ENCODE peak calls at places on chromosomes 1 and 21, in ten cellular contexts. P, V, O, T, D, F, Y, K, S and I are unnamed samples.

GRCh38 chr1:147377263-147378246 is 135.1 kb downstream of the CHD1L start:
- DNase-seq in T (no peak), Y (no peak), K (no peak), V (no peak), P (no peak), S (no peak), O (no peak), D (no peak), F (no peak), I (no peak)

GRCh38 chr21:38773108-38774061 is 32.3 kb upstream of the ETS2 start:
- DNase-seq in K (no peak), D (peak), O (no peak), V (no peak), F (no peak), P (no peak), T (no peak), S (peak), Y (no peak), I (no peak)

GRCh38 chr21:44063151-44063912 is 43.9 kb upstream of the PWP2 start:
- DNase-seq in T (no peak), P (no peak), D (no peak), O (no peak), Y (no peak), F (no peak), V (no peak), K (no peak), S (no peak), I (no peak)

GRCh38 chr21:36881223-36881622 is 85.2 kb downstream of the HLCS start:
- DNase-seq in D (no peak), O (no peak), V (no peak), P (no peak), T (no peak), Y (no peak), F (no peak), K (no peak), S (no peak), I (no peak)

GRCh38 chr1:3403388-3404179 is 50.9 kb upstream of the ARHGEF16 start:
- DNase-seq in O (no peak), T (no peak), K (peak), Y (no peak), F (peak), D (no peak), P (no peak), S (no peak), V (no peak), I (no peak)

GRCh38 chr1:145706282-145706681 is 886 bp downstream of the PDZK1 start:
- DNase-seq in Y (no peak), F (no peak), O (no peak), V (no peak), D (no peak), S (peak), T (no peak), P (no peak), K (no peak), I (no peak)

GRCh38 chr1:239253032-239253431 is 133.3 kb upstream of the CHRM3 start:
- DNase-seq in S (peak), K (no peak), F (no peak), V (no peak), Y (no peak), P (no peak), O (no peak), T (no peak), D (no peak), I (no peak)

GRCh38 chr1:200670215-200671118 is 760 bp upstream of the DDX59 start:
- DNase-seq in F (no peak), D (no peak), O (peak), V (no peak), S (peak), Y (peak), T (peak), P (no peak), K (no peak), I (peak)

GRCh38 chr1:4307911-4308545 is 346.4 kb upstream of the AJAP1 start:
- DNase-seq in D (no peak), Y (no peak), S (no peak), P (no peak), F (no peak), T (no peak), V (no peak), O (no peak), K (no peak), I (no peak)

GRCh38 chr1:20355828-20356735 is 65.4 kb downstream of the VWA5B1 start:
- DNase-seq in P (peak), S (no peak), D (no peak), K (no peak), F (no peak), V (no peak), Y (no peak), T (no peak), O (no peak), I (no peak)

GRCh38 chr21:34807146-34807880 is 138.5 kb downstream of the CLIC6 start:
- DNase-seq in Y (no peak), K (no peak), V (peak), O (no peak), S (peak), P (no peak), T (peak), D (peak), F (no peak), I (no peak)

GRCh38 chr21:39386194-39386593 is 37.3 kb upstream of the HMGN1 start:
- DNase-seq in T (peak), Y (peak), S (no peak), O (peak), K (no peak), D (no peak), P (no peak), V (no peak), F (no peak), I (peak)

GRCh38 chr1:53549287-53549686 is 90.1 kb downstream of the DMRTB1 start:
- DNase-seq in K (no peak), P (no peak), O (no peak), Y (no peak), D (no peak), F (no peak), S (no peak), V (no peak), T (no peak), I (no peak)

GRCh38 chr1:41799205-41799604 is 119.5 kb downstream of the HIVEP3 start:
- DNase-seq in F (no peak), D (no peak), K (no peak), V (no peak), T (no peak), S (no peak), Y (no peak), O (no peak), P (no peak), I (no peak)

GRCh38 chr1:154940880-154941228 is 4.3 kb upstream of the PMVK start:
- DNase-seq in K (no peak), F (no peak), D (no peak), S (no peak), Y (no peak), T (no peak), P (no peak), V (no peak), O (no peak), I (no peak)

DNA sequence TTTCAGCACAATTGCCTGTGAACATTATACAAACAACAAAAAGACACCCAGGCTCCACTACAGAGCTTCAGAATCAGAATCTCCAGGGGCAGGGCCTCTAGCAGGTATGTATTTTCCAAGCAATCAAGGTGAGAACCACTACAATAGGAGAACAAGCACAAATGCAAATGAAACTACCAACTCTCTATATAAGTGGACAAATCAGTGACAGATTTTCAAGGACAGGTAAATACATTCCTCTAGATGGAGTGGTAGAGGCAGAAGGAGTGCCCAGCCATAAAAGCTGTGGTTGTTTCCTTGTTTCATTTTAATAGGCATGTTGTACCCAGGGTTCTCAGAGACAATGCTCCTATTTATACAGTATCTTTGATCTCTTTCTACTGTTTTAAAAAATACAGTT is 20.1 kb upstream of the CCDC17 start:
- DNase-seq in Y (no peak), S (no peak), T (no peak), P (no peak), O (no peak), V (no peak), D (no peak), F (no peak), K (no peak), I (no peak)
- TF ChIP-seq CTCF in Y (no peak), S (peak), T (peak), P (no peak), O (peak), V (no peak), D (peak), F (no peak), K (no peak), I (no peak)

DNA sequence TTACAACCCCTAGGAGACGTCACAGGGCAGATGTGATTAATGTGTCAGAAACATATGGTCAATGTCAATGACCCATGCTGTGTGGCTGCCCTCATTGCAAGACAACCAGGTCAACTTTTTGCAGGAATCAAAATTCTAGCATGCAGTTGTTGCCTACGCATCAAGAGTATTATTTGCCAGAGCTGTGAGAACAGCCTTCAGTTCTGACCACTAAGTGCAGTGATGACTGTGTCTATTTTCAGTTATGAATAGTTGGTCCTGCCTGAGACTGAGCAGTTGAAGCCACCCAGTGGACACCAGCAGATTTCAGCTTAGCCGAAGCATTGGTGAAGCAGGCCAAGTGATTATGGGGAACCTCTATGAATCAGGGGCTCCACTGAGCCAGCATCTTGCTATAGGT is 47.3 kb downstream of the LYPLAL1 start:
- DNase-seq in Y (no peak), P (no peak), D (no peak), V (no peak), F (no peak), S (no peak), K (no peak), T (no peak), O (no peak), I (no peak)
- TF ChIP-seq CTCF in Y (no peak), P (no peak), D (no peak), V (no peak), F (no peak), S (peak), K (no peak), T (no peak), O (no peak), I (no peak)

GRCh38 chr1:180502361-180503273 is at the start of gene ACBD6:
- DNase-seq in T (peak), K (peak), S (peak), P (peak), V (peak), O (peak), F (peak), Y (peak), D (peak), I (peak)

GRCh38 chr1:180503274-180503862 is 991 bp upstream of the ACBD6 start:
- DNase-seq in T (no peak), Y (no peak), O (no peak), D (no peak), S (no peak), V (no peak), F (no peak), K (no peak), P (no peak), I (no peak)

GRCh38 chr1:180500689-180501088 is 1.7 kb downstream of the ACBD6 start:
- DNase-seq in V (no peak), D (no peak), O (no peak), F (no peak), P (no peak), Y (no peak), K (no peak), S (no peak), T (no peak), I (no peak)

GRCh38 chr1:180504186-180504585 is 1.8 kb upstream of the ACBD6 start:
- DNase-seq in Y (no peak), F (no peak), S (no peak), K (no peak), T (no peak), O (no peak), P (no peak), D (no peak), V (no peak), I (no peak)

DNA sequence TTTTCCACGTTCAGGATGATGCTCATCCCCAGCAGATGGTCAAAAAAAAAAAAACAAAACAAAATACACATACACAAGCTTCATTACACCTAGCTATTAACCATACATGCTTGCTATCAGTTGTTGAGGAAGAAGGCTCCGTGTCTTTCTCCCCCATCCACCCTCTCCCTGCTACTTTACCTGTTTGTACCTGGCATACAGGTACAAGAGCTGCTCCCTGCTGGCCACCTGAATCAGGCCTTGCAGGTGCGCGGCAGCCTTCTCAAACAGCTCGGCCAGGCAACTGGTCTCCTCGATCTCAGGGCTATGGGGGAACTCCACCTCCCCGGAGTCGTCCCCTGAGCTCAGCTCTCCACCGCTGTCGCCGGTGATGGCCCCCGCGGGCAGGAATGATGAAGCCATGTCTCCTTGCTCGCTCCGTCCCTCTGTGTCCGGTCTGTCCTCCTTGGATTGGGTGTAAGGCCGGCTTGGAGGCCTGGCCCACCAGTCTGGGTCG is 464 bp downstream of the ACBD6 start:
- DNase-seq in K (no peak), S (peak), O (peak), F (no peak), D (no peak), T (no peak), V (no peak), P (peak), Y (no peak), I (no peak)
- TF ChIP-seq CTCF in K (no peak), S (no peak), O (no peak), F (no peak), D (no peak), T (no peak), V (no peak), P (no peak), Y (no peak), I (no peak)

DNA sequence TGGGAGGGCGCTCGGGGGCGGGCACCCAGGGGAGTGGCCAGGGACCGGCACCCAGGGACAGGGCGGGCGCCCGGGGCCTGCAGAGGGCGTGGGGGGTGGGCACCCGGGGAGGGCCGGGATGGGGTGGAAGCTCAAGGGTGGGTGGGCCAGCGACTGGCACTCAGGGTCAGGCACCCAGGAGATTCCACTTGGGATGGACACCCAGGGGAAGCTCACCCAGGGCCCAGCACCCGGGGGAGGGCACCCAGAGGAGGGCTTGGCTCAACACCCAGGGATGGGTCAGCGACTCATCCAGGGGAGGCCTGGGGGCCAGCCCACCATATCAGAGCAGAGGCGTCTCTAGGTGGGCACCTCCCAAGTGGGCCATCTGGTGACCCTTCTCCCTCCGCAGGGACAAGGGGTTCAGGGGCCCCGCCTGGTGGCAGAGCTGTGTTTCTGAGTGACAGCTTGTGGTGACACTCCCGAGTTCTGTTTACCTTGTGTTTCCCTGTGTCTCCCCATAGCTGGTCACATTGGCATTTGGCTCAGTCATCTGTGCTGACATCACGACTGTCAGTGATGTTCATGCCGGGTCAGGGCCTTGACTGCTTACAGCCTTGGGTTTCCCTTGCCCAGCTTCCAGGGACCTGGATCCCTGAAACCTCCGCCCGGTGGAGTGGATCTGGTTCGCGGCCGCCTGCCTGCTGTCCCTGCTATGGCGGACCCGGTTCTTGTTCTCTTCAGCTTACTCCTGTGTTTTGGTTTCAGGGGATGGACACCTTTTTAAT is 749 bp downstream of the IBA57 start:
- DNase-seq in K (peak), S (peak), P (peak), Y (peak), F (peak), T (peak), O (peak), V (peak), D (peak), I (peak)
- TF ChIP-seq CTCF in K (no peak), S (peak), P (peak), Y (no peak), F (no peak), T (peak), O (peak), V (peak), D (no peak), I (peak)

GRCh38 chr1:55848906-55849305 is 633.7 kb upstream of the USP24 start:
- DNase-seq in O (no peak), Y (no peak), P (no peak), T (no peak), K (peak), F (peak), V (no peak), D (no peak), S (peak), I (no peak)
- TF ChIP-seq CTCF in O (no peak), Y (no peak), P (no peak), T (no peak), K (no peak), F (peak), V (no peak), D (no peak), S (peak), I (peak)

DNA sequence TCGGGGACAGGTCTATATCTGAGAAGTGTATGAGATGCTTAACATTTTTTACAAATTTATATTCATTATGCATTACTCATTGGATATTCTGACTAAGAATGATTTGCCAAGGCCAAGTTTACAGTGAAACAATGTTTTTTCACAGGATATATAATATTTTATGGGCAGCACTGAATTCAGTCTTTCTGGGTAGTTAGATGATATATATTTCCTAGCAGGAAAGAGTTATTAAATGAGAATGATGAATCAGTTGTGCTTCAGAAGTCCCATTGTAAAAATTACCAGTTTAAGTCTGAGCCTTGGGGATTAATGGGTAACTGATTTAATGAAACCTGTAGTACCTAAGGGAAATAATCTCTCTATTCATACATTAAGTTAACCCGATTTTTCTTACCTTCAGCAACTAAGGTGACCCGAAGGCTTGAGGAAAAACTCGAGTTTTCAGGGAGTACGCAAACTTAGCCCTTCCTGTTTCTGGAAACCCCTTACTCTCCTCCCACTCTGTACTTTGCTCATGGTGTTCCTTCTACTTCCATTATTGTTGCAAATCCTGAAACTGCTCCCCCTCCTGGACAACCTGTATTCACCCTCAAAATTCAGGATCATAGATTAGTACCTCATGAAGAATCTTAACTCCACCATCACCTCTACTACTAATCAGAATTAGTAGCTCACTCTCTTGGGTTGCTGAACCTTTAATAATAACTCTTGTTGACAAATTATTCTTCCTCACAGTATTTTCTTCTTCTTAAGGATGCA is 135.1 kb downstream of the AK5 start:
- DNase-seq in K (peak), O (no peak), P (no peak), Y (no peak), F (peak), T (no peak), D (no peak), V (no peak), S (no peak), I (peak)
- TF ChIP-seq CTCF in K (peak), O (no peak), P (no peak), Y (no peak), F (peak), T (no peak), D (peak), V (no peak), S (peak), I (peak)

GRCh38 chr1:229024528-229025119 is 246.3 kb upstream of the RAB4A start:
- DNase-seq in Y (peak), D (peak), V (no peak), S (peak), K (no peak), T (peak), O (peak), F (no peak), P (no peak), I (peak)
- TF ChIP-seq CTCF in Y (no peak), D (no peak), V (no peak), S (no peak), K (no peak), T (no peak), O (no peak), F (no peak), P (no peak), I (no peak)

GRCh38 chr1:233478611-233479010 is 135.3 kb upstream of the KCNK1 start:
- DNase-seq in K (no peak), O (no peak), V (no peak), P (no peak), S (no peak), F (no peak), T (no peak), D (no peak), Y (no peak), I (no peak)

GRCh38 chr1:233482388-233482787 is 131.5 kb upstream of the KCNK1 start:
- DNase-seq in T (no peak), F (no peak), V (no peak), D (no peak), S (no peak), Y (no peak), O (no peak), K (no peak), P (no peak), I (no peak)

GRCh38 chr1:233480198-233480597 is 133.7 kb upstream of the KCNK1 start:
- DNase-seq in O (no peak), D (no peak), V (no peak), T (no peak), F (no peak), Y (no peak), S (no peak), K (no peak), P (no peak), I (no peak)

GRCh38 chr1:233477359-233477758 is 136.5 kb upstream of the KCNK1 start:
- DNase-seq in D (no peak), F (no peak), S (no peak), O (no peak), V (no peak), T (no peak), K (no peak), Y (no peak), P (no peak), I (no peak)

GRCh38 chr1:233479026-233479890 is 134.6 kb upstream of the KCNK1 start:
- DNase-seq in T (no peak), K (no peak), S (no peak), O (no peak), V (no peak), F (no peak), Y (no peak), D (no peak), P (no peak), I (no peak)
- TF ChIP-seq CTCF in T (no peak), K (no peak), S (no peak), O (no peak), V (no peak), F (no peak), Y (no peak), D (no peak), P (no peak), I (no peak)